ENCODE peak calls at places on chromosome 2, in five cellular contexts. One of them, this sample, is unnamed.

GRCh38 chr2:27901219-27901618 is 10.7 kb downstream of the BABAM2 start:
- DNase-seq in HepG2: no peak
- DNase-seq in IMR-90: peak
- DNase-seq in A549: no peak
- DNase-seq in K562: no peak
- DNase-seq in this sample: no peak

GRCh38 chr2:46555011-46555410 is 75.6 kb downstream of the TMEM247 start:
- DNase-seq in HepG2: no peak
- DNase-seq in IMR-90: no peak
- DNase-seq in A549: peak
- DNase-seq in K562: peak
- DNase-seq in this sample: no peak

GRCh38 chr2:168119519-168120141 is 127.8 kb downstream of the STK39 start:
- DNase-seq in HepG2: peak
- DNase-seq in IMR-90: peak
- DNase-seq in A549: no peak
- DNase-seq in K562: peak
- DNase-seq in this sample: no peak

GRCh38 chr2:211408485-211408884 is 852.1 kb downstream of the CPS1 start:
- DNase-seq in HepG2: peak
- DNase-seq in IMR-90: no peak
- DNase-seq in A549: peak
- DNase-seq in K562: no peak
- DNase-seq in this sample: no peak

GRCh38 chr2:46578966-46579365 is 99.6 kb downstream of the TMEM247 start:
- DNase-seq in HepG2: no peak
- DNase-seq in IMR-90: no peak
- DNase-seq in A549: no peak
- DNase-seq in K562: no peak
- DNase-seq in this sample: no peak

GRCh38 chr2:14616342-14616741 is 16.2 kb upstream of the LRATD1 start:
- DNase-seq in HepG2: peak
- DNase-seq in IMR-90: no peak
- DNase-seq in A549: no peak
- DNase-seq in K562: no peak
- DNase-seq in this sample: no peak

GRCh38 chr2:64779117-64779690 is 125.5 kb upstream of the SERTAD2 start:
- DNase-seq in HepG2: no peak
- DNase-seq in IMR-90: peak
- DNase-seq in A549: no peak
- DNase-seq in K562: no peak
- DNase-seq in this sample: no peak

GRCh38 chr2:202757339-202757738 is 114.2 kb downstream of the ICA1L start:
- DNase-seq in HepG2: no peak
- DNase-seq in IMR-90: no peak
- DNase-seq in A549: no peak
- DNase-seq in K562: no peak
- DNase-seq in this sample: no peak

GRCh38 chr2:119179951-119180350 is 21.4 kb upstream of the C1QL2 start:
- DNase-seq in HepG2: no peak
- DNase-seq in IMR-90: no peak
- DNase-seq in A549: no peak
- DNase-seq in K562: no peak
- DNase-seq in this sample: no peak

GRCh38 chr2:104897515-104898184 is 43.7 kb downstream of the POU3F3 start:
- DNase-seq in HepG2: no peak
- DNase-seq in IMR-90: peak
- DNase-seq in A549: no peak
- DNase-seq in K562: no peak
- DNase-seq in this sample: no peak

GRCh38 chr2:236887953-236888765 is 197.5 kb upstream of the COPS8 start:
- DNase-seq in HepG2: no peak
- DNase-seq in IMR-90: no peak
- DNase-seq in A549: no peak
- DNase-seq in K562: no peak
- DNase-seq in this sample: peak

GRCh38 chr2:164897521-164898260 is 56.1 kb upstream of the COBLL1 start:
- DNase-seq in HepG2: peak
- DNase-seq in IMR-90: no peak
- DNase-seq in A549: no peak
- DNase-seq in K562: no peak
- DNase-seq in this sample: no peak

GRCh38 chr2:201933792-201934229 is 99.8 kb upstream of the FZD7 start:
- DNase-seq in HepG2: no peak
- DNase-seq in IMR-90: no peak
- DNase-seq in A549: no peak
- DNase-seq in K562: no peak
- DNase-seq in this sample: no peak

GRCh38 chr2:166384774-166385173 is 9.0 kb upstream of the SCN9A start:
- DNase-seq in HepG2: peak
- DNase-seq in IMR-90: peak
- DNase-seq in A549: no peak
- DNase-seq in K562: no peak
- DNase-seq in this sample: no peak

GRCh38 chr2:178449700-178450573 is 1.0 kb downstream of the PRKRA start:
- DNase-seq in HepG2: peak
- DNase-seq in IMR-90: peak
- DNase-seq in A549: no peak
- DNase-seq in K562: no peak
- DNase-seq in this sample: no peak

GRCh38 chr2:206721216-206721920 is 3.2 kb upstream of the DYTN start:
- DNase-seq in HepG2: no peak
- DNase-seq in IMR-90: no peak
- DNase-seq in A549: no peak
- DNase-seq in K562: no peak
- DNase-seq in this sample: no peak

GRCh38 chr2:206614825-206615224 is 27.5 kb upstream of the FAM237A start:
- DNase-seq in HepG2: no peak
- DNase-seq in IMR-90: peak
- DNase-seq in A549: peak
- DNase-seq in K562: peak
- DNase-seq in this sample: no peak

GRCh38 chr2:239240480-239240881 is 160.3 kb downstream of the HDAC4 start:
- DNase-seq in HepG2: no peak
- DNase-seq in IMR-90: no peak
- DNase-seq in A549: no peak
- DNase-seq in K562: peak
- DNase-seq in this sample: no peak

GRCh38 chr2:85504434-85505261 is 34.3 kb upstream of the MAT2A start:
- DNase-seq in HepG2: no peak
- DNase-seq in IMR-90: peak
- DNase-seq in A549: peak
- DNase-seq in K562: no peak
- DNase-seq in this sample: no peak

GRCh38 chr2:170928036-170928823 is 823 bp upstream of the GORASP2 start:
- DNase-seq in HepG2: peak
- DNase-seq in IMR-90: peak
- DNase-seq in A549: peak
- DNase-seq in K562: peak
- DNase-seq in this sample: no peak

GRCh38 chr2:17830053-17831034 is 14.1 kb downstream of the MSGN1 start:
- DNase-seq in HepG2: peak
- DNase-seq in IMR-90: peak
- DNase-seq in A549: peak
- DNase-seq in K562: peak
- DNase-seq in this sample: peak

GRCh38 chr2:181947273-181947672 is 38.4 kb upstream of the PPP1R1C start:
- DNase-seq in HepG2: no peak
- DNase-seq in IMR-90: no peak
- DNase-seq in A549: no peak
- DNase-seq in K562: no peak
- DNase-seq in this sample: no peak

GRCh38 chr2:46173636-46174253 is 123.5 kb upstream of the EPAS1 start:
- DNase-seq in HepG2: peak
- DNase-seq in IMR-90: no peak
- DNase-seq in A549: no peak
- DNase-seq in K562: no peak
- DNase-seq in this sample: no peak

GRCh38 chr2:45312275-45312674 is 298.8 kb downstream of the SRBD1 start:
- DNase-seq in HepG2: peak
- DNase-seq in IMR-90: no peak
- DNase-seq in A549: no peak
- DNase-seq in K562: no peak
- DNase-seq in this sample: no peak

GRCh38 chr2:58334414-58334813 is 93.3 kb upstream of the FANCL start:
- DNase-seq in HepG2: no peak
- DNase-seq in IMR-90: no peak
- DNase-seq in A549: no peak
- DNase-seq in K562: no peak
- DNase-seq in this sample: no peak

GRCh38 chr2:27627963-27628766 is 647 bp downstream of the CCDC121 start:
- DNase-seq in HepG2: peak
- DNase-seq in IMR-90: peak
- DNase-seq in A549: peak
- DNase-seq in K562: peak
- DNase-seq in this sample: no peak

GRCh38 chr2:129400825-129401224 is 578.6 kb upstream of the RAB6C start:
- DNase-seq in HepG2: no peak
- DNase-seq in IMR-90: no peak
- DNase-seq in A549: no peak
- DNase-seq in K562: no peak
- DNase-seq in this sample: no peak

GRCh38 chr2:100239513-100240210 is 82.6 kb downstream of the LONRF2 start:
- DNase-seq in HepG2: no peak
- DNase-seq in IMR-90: no peak
- DNase-seq in A549: no peak
- DNase-seq in K562: no peak
- DNase-seq in this sample: no peak

GRCh38 chr2:112481050-112481527 is 867 bp upstream of the TTL start:
- DNase-seq in HepG2: peak
- DNase-seq in IMR-90: peak
- DNase-seq in A549: peak
- DNase-seq in K562: peak
- DNase-seq in this sample: no peak

GRCh38 chr2:228040995-228041394 is 140.5 kb downstream of the SPHKAP start:
- DNase-seq in HepG2: no peak
- DNase-seq in IMR-90: no peak
- DNase-seq in A549: no peak
- DNase-seq in K562: no peak
- DNase-seq in this sample: no peak

GRCh38 chr2:170235860-170236638 is 58.1 kb downstream of the MYO3B start:
- DNase-seq in HepG2: peak
- DNase-seq in IMR-90: peak
- DNase-seq in A549: peak
- DNase-seq in K562: peak
- DNase-seq in this sample: no peak

GRCh38 chr2:15050483-15050882 is 418.0 kb downstream of the LRATD1 start:
- DNase-seq in HepG2: no peak
- DNase-seq in IMR-90: peak
- DNase-seq in A549: no peak
- DNase-seq in K562: no peak
- DNase-seq in this sample: no peak

GRCh38 chr2:80238692-80239469 is 65.7 kb downstream of the LRRTM1 start:
- DNase-seq in HepG2: peak
- DNase-seq in IMR-90: peak
- DNase-seq in A549: peak
- DNase-seq in K562: peak
- DNase-seq in this sample: peak

GRCh38 chr2:17643031-17643615 is 102.6 kb downstream of the VSNL1 start:
- DNase-seq in HepG2: peak
- DNase-seq in IMR-90: peak
- DNase-seq in A549: peak
- DNase-seq in K562: peak
- DNase-seq in this sample: no peak

GRCh38 chr2:71358931-71359671 is 27.5 kb downstream of the ZNF638 start:
- DNase-seq in HepG2: no peak
- DNase-seq in IMR-90: peak
- DNase-seq in A549: no peak
- DNase-seq in K562: no peak
- DNase-seq in this sample: no peak

GRCh38 chr2:26174691-26175181 is 1.8 kb downstream of the GAREM2 start:
- DNase-seq in HepG2: no peak
- DNase-seq in IMR-90: no peak
- DNase-seq in A549: no peak
- DNase-seq in K562: peak
- DNase-seq in this sample: no peak
- H3K4me2 ChIP-seq in HepG2: no peak
- H3K4me2 ChIP-seq in IMR-90: no peak
- H3K4me2 ChIP-seq in A549: no peak
- H3K4me2 ChIP-seq in K562: no peak
- H3K4me2 ChIP-seq in this sample: peak

DNA sequence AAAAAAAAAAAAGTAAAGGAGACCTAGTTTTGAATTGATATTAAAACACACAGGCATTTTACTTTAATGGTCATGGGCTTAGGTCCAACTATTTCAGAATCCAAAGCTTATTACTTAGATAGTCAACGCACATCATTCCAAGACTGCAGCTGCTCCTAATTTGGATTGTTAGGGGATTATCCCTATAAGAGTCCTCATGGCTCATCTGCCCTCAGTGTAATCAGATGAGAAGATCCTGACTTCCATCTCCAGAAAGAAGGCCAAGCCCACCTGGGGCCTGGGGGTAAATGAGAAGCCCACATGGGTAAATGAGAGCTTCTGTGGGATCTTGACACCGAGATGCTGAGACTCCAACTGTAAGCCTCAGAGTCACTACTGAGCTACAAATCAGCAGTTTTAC is 424.2 kb downstream of the NRXN1 start:
- DNase-seq in HepG2: no peak
- DNase-seq in IMR-90: no peak
- DNase-seq in A549: no peak
- DNase-seq in K562: no peak
- DNase-seq in this sample: no peak
- TF ChIP-seq RAD21 in HepG2: no peak
- TF ChIP-seq RAD21 in IMR-90: no peak
- TF ChIP-seq RAD21 in A549: no peak
- TF ChIP-seq RAD21 in K562: no peak
- TF ChIP-seq RAD21 in this sample: no peak

GRCh38 chr2:158998486-158999248 is 30.2 kb downstream of the TANC1 start:
- DNase-seq in HepG2: peak
- DNase-seq in IMR-90: peak
- DNase-seq in A549: no peak
- DNase-seq in K562: no peak
- DNase-seq in this sample: no peak
- H3K4me2 ChIP-seq in HepG2: peak
- H3K4me2 ChIP-seq in IMR-90: peak
- H3K4me2 ChIP-seq in A549: peak
- H3K4me2 ChIP-seq in K562: no peak
- H3K4me2 ChIP-seq in this sample: no peak

GRCh38 chr2:120599656-120600055 is 136.0 kb upstream of the GLI2 start:
- DNase-seq in HepG2: no peak
- DNase-seq in IMR-90: no peak
- DNase-seq in A549: no peak
- DNase-seq in K562: no peak
- DNase-seq in this sample: no peak
- TF ChIP-seq RAD21 in HepG2: no peak
- TF ChIP-seq RAD21 in IMR-90: no peak
- TF ChIP-seq RAD21 in A549: no peak
- TF ChIP-seq RAD21 in K562: no peak
- TF ChIP-seq RAD21 in this sample: no peak

This sample was measured in H1.